ENCODE peak calls at places on chromosomes 2 and 18, in six cellular contexts. L is HCT116, Q is H1, I is A549, D is GM12878, U is K562. K is an unnamed sample.

GRCh38 chr18:40380657-40381441 is 1574.2 kb upstream of the PIK3C3 start:
- DNase-seq in L (no peak), Q (no peak), I (no peak), D (no peak), U (no peak), K (no peak)

GRCh38 chr18:47120428-47120827 is 29.9 kb downstream of the HDHD2 start:
- DNase-seq in L (no peak), Q (no peak), I (no peak), D (peak), U (no peak), K (no peak)

GRCh38 chr2:240105982-240106381 is 30.1 kb downstream of the COPS9 start:
- DNase-seq in L (no peak), Q (no peak), I (no peak), D (no peak), U (no peak), K (no peak)

GRCh38 chr2:30826481-30826880 is 19.2 kb upstream of the CAPN13 start:
- DNase-seq in L (no peak), Q (no peak), I (no peak), D (no peak), U (no peak), K (no peak)

GRCh38 chr2:28626891-28627421 is 124.7 kb upstream of the PPP1CB start:
- DNase-seq in L (no peak), Q (no peak), I (no peak), D (no peak), U (no peak), K (peak)

GRCh38 chr2:239583879-239584859 is 183.3 kb upstream of the HDAC4 start:
- DNase-seq in L (no peak), Q (no peak), I (no peak), D (no peak), U (no peak), K (no peak)

GRCh38 chr2:37851828-37852584 is 73.1 kb upstream of the RMDN2 start:
- DNase-seq in L (no peak), Q (no peak), I (no peak), D (peak), U (no peak), K (no peak)

GRCh38 chr2:40592223-40592622 is 140.3 kb upstream of the SLC8A1 start:
- DNase-seq in L (no peak), Q (no peak), I (no peak), D (no peak), U (no peak), K (no peak)

GRCh38 chr2:30979822-30980245 is 158.4 kb downstream of the GALNT14 start:
- DNase-seq in L (peak), Q (no peak), I (peak), D (no peak), U (no peak), K (no peak)

GRCh38 chr2:221153226-221153625 is 418.9 kb downstream of the EPHA4 start:
- DNase-seq in L (no peak), Q (no peak), I (no peak), D (no peak), U (no peak), K (no peak)

GRCh38 chr2:160293401-160293911 is 93.4 kb upstream of the ITGB6 start:
- DNase-seq in L (no peak), Q (no peak), I (no peak), D (no peak), U (no peak), K (no peak)

GRCh38 chr18:23572012-23572411 is 14.3 kb downstream of the NPC1 start:
- DNase-seq in L (no peak), Q (no peak), I (no peak), D (no peak), U (no peak), K (no peak)

GRCh38 chr2:53460347-53460746 is 307.3 kb upstream of the CHAC2 start:
- DNase-seq in L (no peak), Q (no peak), I (no peak), D (no peak), U (no peak), K (no peak)

GRCh38 chr2:26590439-26590838 is 50.7 kb downstream of the CIB4 start:
- DNase-seq in L (no peak), Q (no peak), I (no peak), D (no peak), U (no peak), K (no peak)

GRCh38 chr18:44851806-44852205 is 171.1 kb downstream of the SETBP1 start:
- DNase-seq in L (no peak), Q (no peak), I (no peak), D (no peak), U (no peak), K (no peak)

GRCh38 chr2:167787562-167787961 is 459.8 kb downstream of the STK39 start:
- DNase-seq in L (no peak), Q (no peak), I (no peak), D (no peak), U (no peak), K (no peak)

GRCh38 chr2:128409326-128410034 is 90.8 kb upstream of the HS6ST1 start:
- DNase-seq in L (no peak), Q (peak), I (no peak), D (no peak), U (no peak), K (peak)

DNA sequence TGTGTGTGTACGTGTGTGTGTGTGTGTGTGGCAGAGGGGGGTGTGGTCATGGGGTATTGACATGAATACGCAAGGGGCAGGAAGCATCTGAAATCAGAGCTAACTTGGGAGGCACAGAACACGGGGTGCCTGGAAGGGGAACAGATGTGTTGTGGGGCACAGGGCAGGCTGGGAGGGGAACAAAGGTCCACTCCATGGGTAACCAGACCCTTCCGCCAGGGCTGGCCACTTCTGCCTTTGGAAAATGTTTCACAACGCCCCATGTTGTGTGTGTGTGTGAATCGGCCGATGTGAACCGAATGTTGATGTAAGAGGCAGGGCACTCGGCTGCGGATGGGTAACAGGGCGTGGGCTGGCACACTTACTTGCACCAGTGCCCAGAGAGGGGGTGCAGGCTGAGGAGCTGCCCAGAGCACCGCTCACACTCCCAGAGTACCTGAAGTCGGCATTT is at the start of gene SLC11A1:
- DNase-seq in L (no peak), Q (no peak), I (no peak), D (no peak), U (no peak), K (no peak)
- TF ChIP-seq POLR2A in L (no peak), Q (no peak), I (no peak), D (no peak), U (no peak), K (no peak)

GRCh38 chr2:189222440-189222839 is 42.9 kb upstream of the COL5A2 start:
- DNase-seq in L (no peak), Q (no peak), I (no peak), D (no peak), U (no peak), K (no peak)
- TF ChIP-seq MAX in L (no peak), Q (no peak), I (peak), D (no peak), U (no peak), K (no peak)

GRCh38 chr2:110678457-110679336 is 834 bp upstream of the BUB1 start:
- DNase-seq in L (no peak), Q (no peak), I (peak), D (no peak), U (peak), K (peak)
- TF ChIP-seq POLR2A in L (peak), Q (no peak), I (no peak), D (no peak), U (peak), K (no peak)

GRCh38 chr2:25561136-25561850 is 112.1 kb downstream of the DTNB start:
- DNase-seq in L (no peak), Q (no peak), I (no peak), D (no peak), U (no peak), K (no peak)
- TF ChIP-seq MAX in L (no peak), Q (no peak), I (no peak), D (no peak), U (no peak), K (no peak)